ENCODE peak calls at places on chromosomes 12 and 14, in six cellular contexts. One of them, this sample, is unnamed.

GRCh38 chr12:131491155-131491554 is 219.7 kb upstream of the SFSWAP start:
- DNase-seq in Ammon's horn: no peak
- DNase-seq in activated CD4-positive, alpha-beta T cell treated with anti-CD3 and anti-CD28 coated beads, Interleukin-2, amount 10 ng/mL, durations not matched to agents 7 days and 5 days: no peak
- DNase-seq in stimulated activated CD8-positive, alpha-beta memory T cell treated with anti-CD3 and anti-CD28 coated beads, Interleukin-15, amount 100 ng/mL, for 1 hour: no peak
- DNase-seq in ACHN: no peak
- DNase-seq in HS-5: no peak
- DNase-seq in this sample: no peak

GRCh38 chr12:11577658-11578260 is 71.7 kb upstream of the ETV6 start:
- DNase-seq in Ammon's horn: no peak
- DNase-seq in activated CD4-positive, alpha-beta T cell treated with anti-CD3 and anti-CD28 coated beads, Interleukin-2, amount 10 ng/mL, durations not matched to agents 7 days and 5 days: no peak
- DNase-seq in stimulated activated CD8-positive, alpha-beta memory T cell treated with anti-CD3 and anti-CD28 coated beads, Interleukin-15, amount 100 ng/mL, for 1 hour: no peak
- DNase-seq in ACHN: no peak
- DNase-seq in HS-5: no peak
- DNase-seq in this sample: no peak

GRCh38 chr12:105860556-105861207 is 278.1 kb downstream of the NUAK1 start:
- DNase-seq in Ammon's horn: no peak
- DNase-seq in activated CD4-positive, alpha-beta T cell treated with anti-CD3 and anti-CD28 coated beads, Interleukin-2, amount 10 ng/mL, durations not matched to agents 7 days and 5 days: no peak
- DNase-seq in stimulated activated CD8-positive, alpha-beta memory T cell treated with anti-CD3 and anti-CD28 coated beads, Interleukin-15, amount 100 ng/mL, for 1 hour: no peak
- DNase-seq in ACHN: no peak
- DNase-seq in HS-5: no peak
- DNase-seq in this sample: no peak

GRCh38 chr14:30385925-30386324 is 173.0 kb upstream of the G2E3 start:
- DNase-seq in Ammon's horn: no peak
- DNase-seq in activated CD4-positive, alpha-beta T cell treated with anti-CD3 and anti-CD28 coated beads, Interleukin-2, amount 10 ng/mL, durations not matched to agents 7 days and 5 days: no peak
- DNase-seq in stimulated activated CD8-positive, alpha-beta memory T cell treated with anti-CD3 and anti-CD28 coated beads, Interleukin-15, amount 100 ng/mL, for 1 hour: no peak
- DNase-seq in ACHN: no peak
- DNase-seq in HS-5: no peak
- DNase-seq in this sample: no peak

GRCh38 chr14:103061482-103061976 is 4.2 kb upstream of the CDC42BPB start:
- DNase-seq in Ammon's horn: no peak
- DNase-seq in activated CD4-positive, alpha-beta T cell treated with anti-CD3 and anti-CD28 coated beads, Interleukin-2, amount 10 ng/mL, durations not matched to agents 7 days and 5 days: no peak
- DNase-seq in stimulated activated CD8-positive, alpha-beta memory T cell treated with anti-CD3 and anti-CD28 coated beads, Interleukin-15, amount 100 ng/mL, for 1 hour: no peak
- DNase-seq in ACHN: no peak
- DNase-seq in HS-5: no peak
- DNase-seq in this sample: no peak

GRCh38 chr12:62724947-62725447 is 210.0 kb downstream of the PPM1H start:
- DNase-seq in Ammon's horn: no peak
- DNase-seq in activated CD4-positive, alpha-beta T cell treated with anti-CD3 and anti-CD28 coated beads, Interleukin-2, amount 10 ng/mL, durations not matched to agents 7 days and 5 days: no peak
- DNase-seq in stimulated activated CD8-positive, alpha-beta memory T cell treated with anti-CD3 and anti-CD28 coated beads, Interleukin-15, amount 100 ng/mL, for 1 hour: no peak
- DNase-seq in ACHN: peak
- DNase-seq in HS-5: peak
- DNase-seq in this sample: peak

GRCh38 chr14:45742187-45742586 is 489.2 kb upstream of the MIS18BP1 start:
- DNase-seq in Ammon's horn: no peak
- DNase-seq in activated CD4-positive, alpha-beta T cell treated with anti-CD3 and anti-CD28 coated beads, Interleukin-2, amount 10 ng/mL, durations not matched to agents 7 days and 5 days: no peak
- DNase-seq in stimulated activated CD8-positive, alpha-beta memory T cell treated with anti-CD3 and anti-CD28 coated beads, Interleukin-15, amount 100 ng/mL, for 1 hour: no peak
- DNase-seq in ACHN: no peak
- DNase-seq in HS-5: no peak
- DNase-seq in this sample: no peak

GRCh38 chr12:113260127-113260526 is 38.9 kb downstream of the TPCN1 start:
- DNase-seq in Ammon's horn: no peak
- DNase-seq in activated CD4-positive, alpha-beta T cell treated with anti-CD3 and anti-CD28 coated beads, Interleukin-2, amount 10 ng/mL, durations not matched to agents 7 days and 5 days: no peak
- DNase-seq in stimulated activated CD8-positive, alpha-beta memory T cell treated with anti-CD3 and anti-CD28 coated beads, Interleukin-15, amount 100 ng/mL, for 1 hour: no peak
- DNase-seq in ACHN: no peak
- DNase-seq in HS-5: no peak
- DNase-seq in this sample: no peak

GRCh38 chr12:3319723-3320492 is 171.1 kb upstream of the PRMT8 start:
- DNase-seq in Ammon's horn: no peak
- DNase-seq in activated CD4-positive, alpha-beta T cell treated with anti-CD3 and anti-CD28 coated beads, Interleukin-2, amount 10 ng/mL, durations not matched to agents 7 days and 5 days: no peak
- DNase-seq in stimulated activated CD8-positive, alpha-beta memory T cell treated with anti-CD3 and anti-CD28 coated beads, Interleukin-15, amount 100 ng/mL, for 1 hour: no peak
- DNase-seq in ACHN: no peak
- DNase-seq in HS-5: no peak
- DNase-seq in this sample: no peak

GRCh38 chr14:64855732-64856527 is 23.8 kb downstream of the SPTB start:
- DNase-seq in Ammon's horn: no peak
- DNase-seq in activated CD4-positive, alpha-beta T cell treated with anti-CD3 and anti-CD28 coated beads, Interleukin-2, amount 10 ng/mL, durations not matched to agents 7 days and 5 days: no peak
- DNase-seq in stimulated activated CD8-positive, alpha-beta memory T cell treated with anti-CD3 and anti-CD28 coated beads, Interleukin-15, amount 100 ng/mL, for 1 hour: no peak
- DNase-seq in ACHN: no peak
- DNase-seq in HS-5: no peak
- DNase-seq in this sample: no peak

GRCh38 chr12:1189163-1189562 is 198.1 kb downstream of the ERC1 start:
- DNase-seq in Ammon's horn: no peak
- DNase-seq in activated CD4-positive, alpha-beta T cell treated with anti-CD3 and anti-CD28 coated beads, Interleukin-2, amount 10 ng/mL, durations not matched to agents 7 days and 5 days: no peak
- DNase-seq in stimulated activated CD8-positive, alpha-beta memory T cell treated with anti-CD3 and anti-CD28 coated beads, Interleukin-15, amount 100 ng/mL, for 1 hour: no peak
- DNase-seq in ACHN: no peak
- DNase-seq in HS-5: no peak
- DNase-seq in this sample: no peak

GRCh38 chr14:73712540-73713141 is 1.5 kb downstream of the PNMA1 start:
- DNase-seq in Ammon's horn: peak
- DNase-seq in activated CD4-positive, alpha-beta T cell treated with anti-CD3 and anti-CD28 coated beads, Interleukin-2, amount 10 ng/mL, durations not matched to agents 7 days and 5 days: peak
- DNase-seq in stimulated activated CD8-positive, alpha-beta memory T cell treated with anti-CD3 and anti-CD28 coated beads, Interleukin-15, amount 100 ng/mL, for 1 hour: no peak
- DNase-seq in ACHN: peak
- DNase-seq in HS-5: no peak
- DNase-seq in this sample: no peak

GRCh38 chr14:54818201-54819133 is 84.2 kb downstream of the GCH1 start:
- DNase-seq in Ammon's horn: peak
- DNase-seq in activated CD4-positive, alpha-beta T cell treated with anti-CD3 and anti-CD28 coated beads, Interleukin-2, amount 10 ng/mL, durations not matched to agents 7 days and 5 days: no peak
- DNase-seq in stimulated activated CD8-positive, alpha-beta memory T cell treated with anti-CD3 and anti-CD28 coated beads, Interleukin-15, amount 100 ng/mL, for 1 hour: no peak
- DNase-seq in ACHN: peak
- DNase-seq in HS-5: peak
- DNase-seq in this sample: no peak

GRCh38 chr12:51361419-51362016 is 15.0 kb upstream of the CELA1 start:
- DNase-seq in Ammon's horn: no peak
- DNase-seq in activated CD4-positive, alpha-beta T cell treated with anti-CD3 and anti-CD28 coated beads, Interleukin-2, amount 10 ng/mL, durations not matched to agents 7 days and 5 days: no peak
- DNase-seq in stimulated activated CD8-positive, alpha-beta memory T cell treated with anti-CD3 and anti-CD28 coated beads, Interleukin-15, amount 100 ng/mL, for 1 hour: no peak
- DNase-seq in ACHN: no peak
- DNase-seq in HS-5: no peak
- DNase-seq in this sample: no peak

GRCh38 chr14:99674776-99675175 is 9.3 kb upstream of the CYP46A1 start:
- DNase-seq in Ammon's horn: no peak
- DNase-seq in activated CD4-positive, alpha-beta T cell treated with anti-CD3 and anti-CD28 coated beads, Interleukin-2, amount 10 ng/mL, durations not matched to agents 7 days and 5 days: no peak
- DNase-seq in stimulated activated CD8-positive, alpha-beta memory T cell treated with anti-CD3 and anti-CD28 coated beads, Interleukin-15, amount 100 ng/mL, for 1 hour: no peak
- DNase-seq in ACHN: no peak
- DNase-seq in HS-5: no peak
- DNase-seq in this sample: no peak

GRCh38 chr14:105061428-105062047 is 3.7 kb downstream of the GPR132 start:
- DNase-seq in Ammon's horn: no peak
- DNase-seq in activated CD4-positive, alpha-beta T cell treated with anti-CD3 and anti-CD28 coated beads, Interleukin-2, amount 10 ng/mL, durations not matched to agents 7 days and 5 days: peak
- DNase-seq in stimulated activated CD8-positive, alpha-beta memory T cell treated with anti-CD3 and anti-CD28 coated beads, Interleukin-15, amount 100 ng/mL, for 1 hour: no peak
- DNase-seq in ACHN: no peak
- DNase-seq in HS-5: no peak
- DNase-seq in this sample: no peak

GRCh38 chr12:12019881-12020280 is 50.9 kb upstream of the BCL2L14 start:
- DNase-seq in Ammon's horn: no peak
- DNase-seq in activated CD4-positive, alpha-beta T cell treated with anti-CD3 and anti-CD28 coated beads, Interleukin-2, amount 10 ng/mL, durations not matched to agents 7 days and 5 days: no peak
- DNase-seq in stimulated activated CD8-positive, alpha-beta memory T cell treated with anti-CD3 and anti-CD28 coated beads, Interleukin-15, amount 100 ng/mL, for 1 hour: no peak
- DNase-seq in ACHN: no peak
- DNase-seq in HS-5: no peak
- DNase-seq in this sample: no peak

This sample was measured in NCI-H1048.